ENCODE peak calls at places on chromosome 15, in seven cellular contexts. I is ascending aorta, L is Caco-2, M is body of pancreas, H is transverse colon, O is spleen, R is upper lobe of right lung. N is an unnamed sample.

GRCh38 chr15:67406257-67406861 is 114.6 kb upstream of the C15orf61 start:
- DNase-seq in I (no peak), L (no peak), H (no peak), R (no peak), O (no peak), M (no peak), N (no peak)

GRCh38 chr15:94305133-94305532 is 73.8 kb downstream of the MCTP2 start:
- DNase-seq in H (no peak), M (no peak), L (no peak), R (no peak), I (no peak), O (no peak), N (no peak)

GRCh38 chr15:46312133-46312740 is 677.4 kb downstream of the SQOR start:
- DNase-seq in L (peak), M (peak), R (peak), I (peak), O (no peak), H (peak), N (no peak)

GRCh38 chr15:55344206-55344605 is 25.2 kb downstream of the PIGB start:
- DNase-seq in O (no peak), R (no peak), I (peak), H (no peak), L (no peak), M (no peak), N (no peak)

GRCh38 chr15:78402056-78402610 is 35.9 kb upstream of the IREB2 start:
- DNase-seq in H (no peak), R (no peak), I (no peak), L (no peak), O (no peak), M (no peak), N (no peak)

GRCh38 chr15:67945951-67946700 is 106.3 kb upstream of the RNU6-1 start:
- DNase-seq in O (no peak), H (no peak), M (no peak), R (no peak), I (no peak), L (peak), N (no peak)

GRCh38 chr15:97026781-97027180 is 696.3 kb downstream of the NR2F2 start:
- DNase-seq in H (no peak), M (no peak), R (no peak), O (no peak), I (no peak), L (peak), N (no peak)

GRCh38 chr15:53530762-53531161 is 228.7 kb downstream of the WDR72 start:
- DNase-seq in R (no peak), I (no peak), L (no peak), M (no peak), O (no peak), H (no peak), N (no peak)

GRCh38 chr15:98658831-98659699 is 10.7 kb downstream of the IGF1R start:
- DNase-seq in L (no peak), M (peak), H (peak), O (no peak), R (no peak), I (no peak), N (no peak)

GRCh38 chr15:74193305-74193718 is 9.3 kb downstream of the STRA6 start:
- DNase-seq in R (no peak), I (no peak), L (no peak), O (no peak), M (no peak), H (no peak), N (no peak)

GRCh38 chr15:90664650-90665287 is 52.4 kb upstream of the BLM start:
- DNase-seq in M (peak), O (peak), H (peak), R (peak), L (no peak), I (no peak), N (no peak)

GRCh38 chr15:62112616-62113593 is 46.1 kb downstream of the C2CD4A start:
- DNase-seq in M (peak), L (no peak), H (peak), O (no peak), I (no peak), R (no peak), N (peak)

DNA sequence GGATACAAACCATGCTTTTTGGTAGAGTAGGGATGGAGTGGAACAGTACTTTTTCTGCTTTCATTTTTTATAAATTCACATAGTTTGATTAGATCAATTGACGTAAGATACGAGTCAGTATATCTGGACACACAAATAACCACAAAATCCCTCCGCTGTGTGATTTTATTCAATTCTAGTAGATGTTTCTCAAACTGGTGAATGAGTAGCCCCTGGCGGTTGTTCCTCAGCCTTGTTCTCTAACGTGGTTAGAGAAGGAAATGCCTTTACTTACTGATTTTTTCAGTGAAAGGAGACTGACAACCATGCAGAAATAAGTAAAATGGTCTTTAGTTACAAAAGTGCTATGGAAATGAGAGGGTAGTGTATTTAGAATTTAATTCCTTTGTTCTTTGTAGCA is 161.0 kb downstream of the TCF12 start:
- DNase-seq in O (no peak), R (no peak), I (no peak), L (no peak), M (no peak), H (no peak), N (no peak)
- TF ChIP-seq CTCF in O (no peak), R (no peak), I (no peak), L (no peak), M (no peak), H (no peak), N (no peak)

GRCh38 chr15:81120069-81120468 is 14.0 kb upstream of the CFAP161 start:
- DNase-seq in I (no peak), O (no peak), L (no peak), R (no peak), M (no peak), H (no peak), N (no peak)

GRCh38 chr15:81117136-81117535 is 16.9 kb upstream of the CFAP161 start:
- DNase-seq in H (no peak), I (no peak), R (no peak), L (no peak), O (no peak), M (no peak), N (no peak)

GRCh38 chr15:81117581-81117980 is 16.5 kb upstream of the CFAP161 start:
- DNase-seq in M (no peak), R (no peak), I (no peak), O (no peak), H (no peak), L (no peak), N (no peak)

GRCh38 chr15:81115054-81115939 is 18.8 kb upstream of the CFAP161 start:
- DNase-seq in M (no peak), R (no peak), I (no peak), O (no peak), L (no peak), H (no peak), N (no peak)

GRCh38 chr15:81118361-81118760 is 15.7 kb upstream of the CFAP161 start:
- DNase-seq in O (no peak), R (no peak), M (peak), I (no peak), H (no peak), L (no peak), N (no peak)
- H3K4me3 ChIP-seq in O (no peak), R (no peak), M (no peak), I (no peak), H (no peak), L (no peak), N (no peak)

DNA sequence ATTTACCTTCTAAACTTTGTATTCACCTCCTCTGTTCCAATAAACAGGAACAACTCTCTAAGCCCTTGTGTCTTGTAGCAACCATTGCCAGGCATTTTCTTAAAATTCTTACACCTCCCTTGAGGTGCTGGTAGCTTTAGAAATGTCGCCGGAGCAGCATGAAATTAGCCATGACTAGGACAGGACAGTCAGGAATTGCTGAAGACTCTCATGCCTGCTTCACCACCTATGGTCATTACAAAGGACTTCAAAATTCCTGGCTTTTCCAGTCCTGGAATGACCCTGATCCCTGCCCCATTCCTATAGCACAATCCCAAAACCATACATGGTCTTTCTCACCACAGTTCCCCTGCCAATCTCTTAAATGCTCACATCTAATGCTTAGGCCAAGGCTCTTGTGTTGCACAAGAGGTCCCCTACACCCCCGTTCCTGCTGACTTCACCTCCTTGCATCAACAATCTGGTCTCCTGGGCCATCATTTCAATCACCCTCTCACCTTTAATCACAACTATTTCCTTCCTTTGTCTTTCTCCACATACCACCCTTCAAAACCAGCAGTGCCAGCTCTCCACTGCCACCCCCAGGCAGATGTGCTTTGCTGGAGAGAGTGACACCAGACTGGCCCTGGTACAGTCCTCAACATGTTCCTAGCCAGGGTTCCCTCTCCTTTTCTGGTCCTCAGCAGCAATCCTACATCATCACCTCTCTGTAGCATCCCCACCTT is 113.2 kb upstream of the TJP1 start:
- DNase-seq in R (no peak), H (peak), O (no peak), I (no peak), L (no peak), M (no peak), N (no peak)
- TF ChIP-seq CTCF in R (peak), H (peak), O (no peak), I (no peak), L (peak), M (peak), N (no peak)

GRCh38 chr15:85692873-85693272 is 101.9 kb downstream of the KLHL25 start:
- DNase-seq in I (no peak), H (peak), O (no peak), M (no peak), L (no peak), R (no peak), N (no peak)

GRCh38 chr15:85694086-85694485 is 100.6 kb downstream of the KLHL25 start:
- DNase-seq in L (no peak), R (no peak), H (no peak), M (no peak), O (no peak), I (no peak), N (no peak)

GRCh38 chr15:85690546-85691226 is 104.0 kb downstream of the KLHL25 start:
- DNase-seq in R (no peak), I (no peak), O (no peak), M (no peak), L (no peak), H (no peak), N (no peak)

GRCh38 chr15:85691350-85692240 is 103.1 kb downstream of the KLHL25 start:
- DNase-seq in M (no peak), H (peak), I (no peak), R (no peak), L (no peak), O (peak), N (no peak)

GRCh38 chr15:85693277-85693676 is 101.4 kb downstream of the KLHL25 start:
- DNase-seq in O (no peak), M (no peak), R (no peak), H (no peak), I (no peak), L (no peak), N (no peak)
- H3K4me3 ChIP-seq in O (no peak), M (no peak), R (no peak), H (no peak), I (no peak), L (no peak), N (no peak)

GRCh38 chr15:69225355-69226027 is 65.1 kb downstream of the GLCE start:
- DNase-seq in L (no peak), M (no peak), O (no peak), I (no peak), R (no peak), H (no peak), N (peak)
- TF ChIP-seq CTCF in L (peak), M (peak), O (no peak), I (no peak), R (peak), H (peak), N (no peak)

GRCh38 chr15:85334241-85334640 is 46.2 kb upstream of the AKAP13 start:
- DNase-seq in R (no peak), M (no peak), H (no peak), L (no peak), I (no peak), O (no peak), N (no peak)

GRCh38 chr15:85335193-85335939 is 45.0 kb upstream of the AKAP13 start:
- DNase-seq in R (no peak), L (peak), H (peak), O (no peak), I (no peak), M (no peak), N (no peak)

GRCh38 chr15:85337398-85338074 is 42.9 kb upstream of the AKAP13 start:
- DNase-seq in R (no peak), H (no peak), M (no peak), O (no peak), I (no peak), L (no peak), N (no peak)

GRCh38 chr15:85339976-85340665 is 40.3 kb upstream of the AKAP13 start:
- DNase-seq in M (no peak), L (no peak), I (no peak), H (no peak), O (no peak), R (no peak), N (no peak)

GRCh38 chr15:85336870-85337269 is 43.5 kb upstream of the AKAP13 start:
- DNase-seq in M (no peak), O (no peak), I (no peak), L (no peak), H (no peak), R (no peak), N (no peak)
- H3K4me3 ChIP-seq in M (no peak), O (no peak), I (no peak), L (no peak), H (no peak), R (no peak), N (no peak)

GRCh38 chr15:70665599-70665998 is 97.8 kb downstream of the UACA start:
- DNase-seq in O (no peak), H (no peak), I (no peak), M (no peak), L (no peak), R (no peak), N (no peak)

GRCh38 chr15:70672081-70672480 is 91.3 kb downstream of the UACA start:
- DNase-seq in I (no peak), L (no peak), R (no peak), M (no peak), H (no peak), O (no peak), N (peak)

GRCh38 chr15:70669966-70670658 is 93.2 kb downstream of the UACA start:
- DNase-seq in H (peak), I (no peak), M (peak), R (no peak), O (no peak), L (no peak), N (no peak)

GRCh38 chr15:70669006-70669602 is 94.3 kb downstream of the UACA start:
- DNase-seq in H (no peak), O (no peak), M (no peak), L (no peak), R (no peak), I (no peak), N (no peak)

GRCh38 chr15:70670680-70671079 is 92.7 kb downstream of the UACA start:
- DNase-seq in O (no peak), R (no peak), L (no peak), H (no peak), M (no peak), I (no peak), N (no peak)
- TF ChIP-seq CTCF in O (no peak), R (peak), L (no peak), H (no peak), M (peak), I (no peak), N (no peak)

GRCh38 chr15:41881550-41881924 is 12.3 kb downstream of the SPTBN5 start:
- DNase-seq in M (no peak), L (no peak), O (no peak), R (no peak), I (no peak), H (no peak), N (no peak)
- H3K4me3 ChIP-seq in M (no peak), L (no peak), O (no peak), R (peak), I (peak), H (peak), N (no peak)

N was measured in AG04449.